ENCODE peak calls at places on chromosomes 6 and 20, in nine cellular contexts. X, D, R, L, T, O, U, J and A are unnamed samples.
A peak's percentile ranks its signal among the peaks of the same experiment; 100 is the strongest.

GRCh38 chr6:40550096-40550731 is 37.0 kb downstream of the LRFN2 start:
- DNase-seq in X (peak; percentile 52), D (peak; percentile 11), R (no peak), L (no peak), T (no peak), O (no peak), U (peak; percentile 47), J (no peak), A (no peak)

GRCh38 chr6:43262000-43262779 is 18.9 kb downstream of the TTBK1 start:
- DNase-seq in X (no peak), D (no peak), R (no peak), L (no peak), T (no peak), O (no peak), U (no peak), J (no peak), A (no peak)

GRCh38 chr20:46999821-47000465 is 105.3 kb downstream of the EYA2 start:
- DNase-seq in X (no peak), D (no peak), R (no peak), L (no peak), T (no peak), O (no peak), U (no peak), J (no peak), A (no peak)

GRCh38 chr6:149129401-149130077 is 188.0 kb upstream of the TAB2 start:
- DNase-seq in X (peak; percentile 42), D (peak; percentile 7), R (no peak), L (peak; percentile 66), T (no peak), O (no peak), U (no peak), J (no peak), A (no peak)

GRCh38 chr6:26271640-26272090 is 93.3 kb upstream of the BTN3A2 start:
- DNase-seq in X (no peak), D (no peak), R (no peak), L (no peak), T (no peak), O (no peak), U (no peak), J (no peak), A (no peak)

GRCh38 chr6:30915591-30915946 is 1.5 kb downstream of the VARS2 start:
- DNase-seq in X (peak; percentile 36), D (peak; percentile 33), R (no peak), L (no peak), T (peak; percentile 44), O (no peak), U (peak; percentile 73), J (no peak), A (no peak)

GRCh38 chr6:131173680-131174079 is 38.4 kb downstream of the AKAP7 start:
- DNase-seq in X (no peak), D (no peak), R (no peak), L (no peak), T (no peak), O (no peak), U (no peak), J (no peak), A (no peak)

GRCh38 chr20:49687595-49688567 is 25.8 kb downstream of the B4GALT5 start:
- DNase-seq in X (no peak), D (no peak), R (no peak), L (no peak), T (no peak), O (no peak), U (no peak), J (peak; percentile 42), A (no peak)

GRCh38 chr20:1171461-1172093 is 13.2 kb downstream of the TMEM74B start:
- DNase-seq in X (no peak), D (no peak), R (no peak), L (no peak), T (peak; percentile 77), O (no peak), U (peak; percentile 3), J (peak; percentile 49), A (no peak)

GRCh38 chr6:42104095-42104806 is 38.2 kb downstream of the C6orf132 start:
- DNase-seq in X (peak; percentile 32), D (no peak), R (peak; percentile 72), L (peak; percentile 61), T (peak; percentile 87), O (peak; percentile 54), U (no peak), J (peak; percentile 70), A (peak; percentile 84)

GRCh38 chr6:6125495-6125894 is 118.8 kb upstream of the NRN1 start:
- DNase-seq in X (no peak), D (no peak), R (no peak), L (no peak), T (no peak), O (no peak), U (no peak), J (no peak), A (no peak)

GRCh38 chr6:15247214-15247749 is 1.4 kb downstream of the JARID2 start:
- DNase-seq in X (no peak), D (no peak), R (no peak), L (no peak), T (no peak), O (no peak), U (no peak), J (no peak), A (no peak)

GRCh38 chr20:1418335-1418734 is 25.5 kb upstream of the FKBP1A start:
- DNase-seq in X (no peak), D (no peak), R (no peak), L (no peak), T (no peak), O (no peak), U (no peak), J (no peak), A (no peak)

GRCh38 chr20:48673485-48673884 is 154.3 kb downstream of the PREX1 start:
- DNase-seq in X (no peak), D (no peak), R (no peak), L (no peak), T (no peak), O (no peak), U (no peak), J (no peak), A (no peak)

DNA sequence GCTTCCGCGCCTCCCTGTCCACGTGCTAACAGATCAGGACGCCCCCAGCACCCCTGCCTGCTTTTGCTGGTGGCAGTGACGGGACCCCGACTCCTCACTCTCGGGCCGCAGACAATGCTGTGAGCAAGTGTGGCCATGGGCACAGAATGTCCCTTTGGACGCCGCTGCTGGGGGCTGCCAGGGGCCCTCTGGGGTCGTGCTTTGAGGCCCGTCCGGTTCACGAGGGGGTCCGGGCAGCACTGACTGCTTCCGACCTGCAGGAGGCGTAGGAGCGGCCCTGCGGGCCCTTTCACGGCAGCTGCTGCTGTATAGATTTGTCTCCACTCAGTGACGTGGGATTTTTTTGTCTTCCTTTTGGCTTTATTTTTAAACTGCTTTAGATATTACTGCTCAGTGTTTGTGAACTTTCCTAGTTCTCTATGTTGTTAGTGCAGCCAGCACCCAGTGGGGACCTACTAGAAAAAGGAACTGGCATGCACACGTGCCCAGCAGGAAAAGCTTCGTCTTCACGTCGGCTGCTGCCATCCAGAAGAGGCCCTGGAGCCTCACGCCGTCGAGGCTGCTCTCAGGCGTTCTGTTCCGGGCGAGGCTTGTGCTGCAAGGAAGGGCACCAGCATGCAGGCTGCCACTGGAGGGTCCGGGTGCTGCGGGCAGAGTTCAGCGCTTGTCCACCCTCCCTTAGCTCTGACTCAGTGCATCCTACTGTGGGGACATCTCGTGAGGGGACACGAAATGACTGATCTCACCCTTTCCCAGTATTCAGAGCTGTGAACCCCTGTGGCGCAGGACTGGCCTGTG is 21.7 kb downstream of the UCKL1 start:
- DNase-seq in X (no peak), D (no peak), R (no peak), L (no peak), T (no peak), O (no peak), U (no peak), J (no peak), A (peak; percentile 72)
- TF ChIP-seq CTCF in X (peak; percentile 61), D (peak; percentile 41), R (no peak), L (peak; percentile 45), T (peak; percentile 78), O (peak; percentile 26), U (no peak), J (no peak), A (peak; percentile 70)

DNA sequence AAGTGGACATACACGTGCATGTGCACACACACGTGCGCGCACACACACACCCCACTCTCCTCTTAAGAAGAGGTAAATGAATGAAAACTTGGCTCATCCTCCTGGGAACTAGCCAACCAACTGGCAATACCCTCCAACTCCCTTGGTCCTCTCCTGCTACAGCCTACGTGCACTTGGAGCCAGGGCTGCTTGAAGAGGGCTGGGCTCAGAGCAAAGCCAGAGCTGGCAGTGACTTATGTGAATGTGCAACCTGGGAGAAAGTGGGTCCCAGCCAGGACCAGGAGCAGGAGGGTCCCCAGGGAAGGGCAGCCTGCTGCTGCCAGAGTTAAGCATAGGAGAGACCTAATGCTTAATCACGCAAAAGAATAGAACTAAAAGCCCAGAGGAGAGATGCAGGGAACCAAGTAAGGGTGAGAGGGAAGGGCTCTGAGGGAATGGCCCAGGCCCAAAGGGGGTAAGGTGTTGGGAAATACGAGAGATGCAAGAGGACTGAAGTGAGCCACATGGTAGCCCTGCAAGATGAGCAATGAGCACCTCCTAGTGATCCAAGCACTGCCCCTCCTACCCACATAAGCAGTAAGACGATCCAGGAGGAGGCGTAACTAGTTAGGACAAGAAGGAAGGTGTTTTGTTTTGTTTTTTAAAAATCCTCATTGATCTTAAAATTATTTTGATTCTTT is 24.7 kb downstream of the TRAF3IP2 start:
- DNase-seq in X (no peak), D (no peak), R (no peak), L (no peak), T (peak; percentile 53), O (no peak), U (no peak), J (no peak), A (no peak)
- TF ChIP-seq CTCF in X (peak; percentile 2), D (no peak), R (no peak), L (no peak), T (peak; percentile 41), O (no peak), U (no peak), J (peak; percentile 12), A (no peak)

GRCh38 chr6:118735320-118735719 is 83.9 kb upstream of the CEP85L start:
- DNase-seq in X (no peak), D (no peak), R (no peak), L (no peak), T (peak; percentile 69), O (no peak), U (peak; percentile 15), J (no peak), A (no peak)
- TF ChIP-seq CTCF in X (peak; percentile 71), D (peak; percentile 63), R (no peak), L (no peak), T (peak; percentile 70), O (peak; percentile 38), U (peak; percentile 24), J (peak; percentile 30), A (peak; percentile 59)

DNA sequence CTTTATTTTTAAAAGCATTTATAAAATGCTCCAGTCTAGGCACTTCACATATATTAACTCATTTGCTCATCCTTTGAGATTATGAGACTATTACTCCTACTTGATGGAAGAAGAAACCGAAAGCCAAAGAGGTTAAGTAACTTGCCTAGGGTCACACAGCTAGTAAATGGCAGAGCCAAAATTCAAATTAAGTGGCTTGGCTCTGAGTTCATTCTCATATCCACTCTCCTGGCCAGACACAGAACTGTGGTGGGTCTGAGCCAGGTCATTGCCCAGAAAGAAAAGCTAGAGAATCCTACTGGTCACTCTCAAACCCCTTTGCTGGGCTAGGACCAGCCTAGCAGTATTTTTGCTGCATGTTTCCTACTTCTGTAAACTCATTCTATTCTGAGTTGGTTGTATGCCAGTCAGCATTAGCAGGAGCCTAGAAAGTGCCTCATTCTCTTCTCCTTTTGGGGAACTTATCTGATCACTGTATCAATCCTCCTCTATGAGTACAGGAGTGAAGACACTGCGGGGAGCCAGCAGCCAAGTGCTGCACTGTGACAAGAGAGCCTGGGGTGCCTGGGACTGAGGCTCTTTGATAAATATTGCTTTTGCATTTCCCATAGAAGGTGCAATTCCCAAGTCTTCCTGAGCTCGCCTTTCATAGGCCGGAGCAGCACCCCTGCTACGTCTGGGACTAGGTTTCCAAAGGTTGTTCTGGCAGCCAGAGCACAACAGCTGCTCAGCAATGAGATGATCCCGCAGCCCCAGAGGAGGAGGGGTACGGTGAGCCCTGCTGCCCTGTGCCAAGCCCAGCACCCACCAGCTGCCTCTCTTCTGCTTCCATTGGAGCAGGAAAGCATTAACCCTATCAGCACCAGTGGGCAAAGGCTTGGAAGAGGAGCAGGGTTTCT is 728.3 kb downstream of the MAFB start:
- DNase-seq in X (no peak), D (no peak), R (no peak), L (no peak), T (peak; percentile 47), O (no peak), U (no peak), J (no peak), A (peak; percentile 47)
- TF ChIP-seq CTCF in X (no peak), D (no peak), R (no peak), L (no peak), T (peak; percentile 25), O (no peak), U (no peak), J (no peak), A (no peak)